ENCODE peak calls at places on chromosomes 12 and 14, in nine cellular contexts. C is NCI-H1092; N is activated naive CD4-positive, alpha-beta T cell; Q is astrocyte; L is Panc1; I is GM19239; X is activated gamma-delta T cell treated with Interleukin-2 at 50 U/mL for 16 hours; S is AG04450; Z is amygdala. P is an unnamed sample.

GRCh38 chr14:97713023-97713422 is 915.8 kb downstream of the VRK1 start:
- DNase-seq in C (no peak), N (no peak), Q (peak), L (peak), I (no peak), X (no peak), S (no peak), Z (no peak), P (no peak)

GRCh38 chr14:101591582-101591981 is 30.3 kb downstream of the DIO3 start:
- DNase-seq in C (no peak), N (no peak), Q (no peak), L (no peak), I (no peak), X (no peak), S (no peak), Z (no peak), P (no peak)

GRCh38 chr14:52080171-52080800 is 11.4 kb upstream of the NID2 start:
- DNase-seq in C (no peak), N (no peak), Q (peak), L (no peak), I (no peak), X (no peak), S (no peak), Z (no peak), P (no peak)

GRCh38 chr14:22112004-22112403 is 438.4 kb upstream of the OR4E1 start:
- DNase-seq in C (no peak), N (peak), Q (no peak), L (no peak), I (no peak), X (peak), S (no peak), Z (no peak), P (peak)

GRCh38 chr12:50536831-50537537 is 32.2 kb downstream of the DIP2B start:
- DNase-seq in C (no peak), N (no peak), Q (no peak), L (no peak), I (no peak), X (no peak), S (no peak), Z (no peak), P (no peak)

GRCh38 chr14:69580009-69580577 is 5.4 kb upstream of the CCDC177 start:
- DNase-seq in C (peak), N (no peak), Q (peak), L (peak), I (no peak), X (no peak), S (peak), Z (peak), P (no peak)

GRCh38 chr12:121774968-121775474 is 18.5 kb downstream of the RHOF start:
- DNase-seq in C (no peak), N (no peak), Q (no peak), L (no peak), I (no peak), X (no peak), S (no peak), Z (no peak), P (no peak)

GRCh38 chr12:120437735-120438494 is at the start of gene COX6A1:
- DNase-seq in C (peak), N (peak), Q (peak), L (peak), I (peak), X (peak), S (peak), Z (peak), P (peak)

GRCh38 chr14:53956427-53957201 is at the start of gene BMP4:
- DNase-seq in C (no peak), N (no peak), Q (peak), L (no peak), I (no peak), X (no peak), S (no peak), Z (no peak), P (peak)

P was measured in GM10248.